ENCODE peak calls at places on chromosomes 6 and 20, in eight cellular contexts. One of them, this sample, is unnamed.

GRCh38 chr6:105794263-105794662 is 291.9 kb upstream of the PRDM1 start:
- DNase-seq in fibroblast of mammary gland: no peak
- DNase-seq in AG09319: no peak
- DNase-seq in foreskin fibroblast: no peak
- DNase-seq in left ventricle myocardium inferior: peak
- DNase-seq in RWPE1: no peak
- DNase-seq in glutamatergic neuron: no peak
- DNase-seq in B cell: no peak
- DNase-seq in this sample: peak

GRCh38 chr6:46042355-46042999 is 26.8 kb upstream of the CLIC5 start:
- DNase-seq in left ventricle myocardium inferior: peak
- DNase-seq in fibroblast of mammary gland: peak
- DNase-seq in B cell: no peak
- DNase-seq in AG09319: no peak
- DNase-seq in RWPE1: peak
- DNase-seq in glutamatergic neuron: no peak
- DNase-seq in foreskin fibroblast: no peak
- DNase-seq in this sample: no peak

GRCh38 chr6:33570806-33571636 is 9.1 kb downstream of the BAK1 start:
- DNase-seq in fibroblast of mammary gland: peak
- DNase-seq in foreskin fibroblast: peak
- DNase-seq in glutamatergic neuron: peak
- DNase-seq in RWPE1: peak
- DNase-seq in left ventricle myocardium inferior: peak
- DNase-seq in B cell: peak
- DNase-seq in AG09319: no peak
- DNase-seq in this sample: peak

GRCh38 chr6:74609857-74610256 is 596.0 kb downstream of the COL12A1 start:
- DNase-seq in glutamatergic neuron: no peak
- DNase-seq in RWPE1: no peak
- DNase-seq in B cell: no peak
- DNase-seq in foreskin fibroblast: no peak
- DNase-seq in left ventricle myocardium inferior: no peak
- DNase-seq in fibroblast of mammary gland: peak
- DNase-seq in AG09319: no peak
- DNase-seq in this sample: no peak

GRCh38 chr6:85360794-85361642 is 88.9 kb upstream of the NT5E start:
- DNase-seq in AG09319: peak
- DNase-seq in left ventricle myocardium inferior: no peak
- DNase-seq in fibroblast of mammary gland: peak
- DNase-seq in foreskin fibroblast: peak
- DNase-seq in B cell: no peak
- DNase-seq in RWPE1: peak
- DNase-seq in glutamatergic neuron: no peak
- DNase-seq in this sample: no peak

GRCh38 chr6:157405986-157406385 is 25.0 kb downstream of the ZDHHC14 start:
- DNase-seq in B cell: no peak
- DNase-seq in left ventricle myocardium inferior: no peak
- DNase-seq in glutamatergic neuron: no peak
- DNase-seq in AG09319: no peak
- DNase-seq in RWPE1: peak
- DNase-seq in fibroblast of mammary gland: peak
- DNase-seq in foreskin fibroblast: no peak
- DNase-seq in this sample: no peak

GRCh38 chr6:170202416-170203135 is 88.3 kb downstream of the DLL1 start:
- DNase-seq in AG09319: no peak
- DNase-seq in B cell: no peak
- DNase-seq in left ventricle myocardium inferior: no peak
- DNase-seq in RWPE1: no peak
- DNase-seq in fibroblast of mammary gland: no peak
- DNase-seq in glutamatergic neuron: no peak
- DNase-seq in foreskin fibroblast: no peak
- DNase-seq in this sample: no peak

GRCh38 chr6:12324741-12325140 is 34.6 kb downstream of the EDN1 start:
- DNase-seq in left ventricle myocardium inferior: no peak
- DNase-seq in AG09319: no peak
- DNase-seq in glutamatergic neuron: no peak
- DNase-seq in RWPE1: no peak
- DNase-seq in foreskin fibroblast: no peak
- DNase-seq in B cell: no peak
- DNase-seq in fibroblast of mammary gland: no peak
- DNase-seq in this sample: no peak

GRCh38 chr20:8303651-8304050 is 171.6 kb downstream of the PLCB1 start:
- DNase-seq in left ventricle myocardium inferior: no peak
- DNase-seq in fibroblast of mammary gland: no peak
- DNase-seq in foreskin fibroblast: no peak
- DNase-seq in B cell: no peak
- DNase-seq in RWPE1: no peak
- DNase-seq in AG09319: no peak
- DNase-seq in glutamatergic neuron: no peak
- DNase-seq in this sample: no peak

GRCh38 chr6:139763468-139764214 is 389.2 kb upstream of the CITED2 start:
- DNase-seq in left ventricle myocardium inferior: no peak
- DNase-seq in AG09319: no peak
- DNase-seq in glutamatergic neuron: no peak
- DNase-seq in foreskin fibroblast: no peak
- DNase-seq in B cell: no peak
- DNase-seq in RWPE1: no peak
- DNase-seq in fibroblast of mammary gland: peak
- DNase-seq in this sample: no peak

GRCh38 chr6:135901776-135902524 is 50.4 kb downstream of the PDE7B start:
- DNase-seq in RWPE1: no peak
- DNase-seq in left ventricle myocardium inferior: peak
- DNase-seq in foreskin fibroblast: peak
- DNase-seq in glutamatergic neuron: no peak
- DNase-seq in fibroblast of mammary gland: peak
- DNase-seq in B cell: no peak
- DNase-seq in AG09319: peak
- DNase-seq in this sample: no peak

GRCh38 chr6:114121913-114122662 is 151.1 kb upstream of the HDAC2 start:
- DNase-seq in glutamatergic neuron: no peak
- DNase-seq in B cell: no peak
- DNase-seq in AG09319: no peak
- DNase-seq in RWPE1: no peak
- DNase-seq in left ventricle myocardium inferior: no peak
- DNase-seq in foreskin fibroblast: no peak
- DNase-seq in fibroblast of mammary gland: no peak
- DNase-seq in this sample: no peak

GRCh38 chr6:137722749-137723272 is 144.2 kb upstream of the TNFAIP3 start:
- DNase-seq in AG09319: no peak
- DNase-seq in left ventricle myocardium inferior: no peak
- DNase-seq in foreskin fibroblast: no peak
- DNase-seq in RWPE1: no peak
- DNase-seq in B cell: no peak
- DNase-seq in glutamatergic neuron: no peak
- DNase-seq in fibroblast of mammary gland: no peak
- DNase-seq in this sample: no peak

GRCh38 chr6:29490552-29490951 is 2.8 kb upstream of the MAS1L start:
- DNase-seq in glutamatergic neuron: no peak
- DNase-seq in fibroblast of mammary gland: no peak
- DNase-seq in RWPE1: no peak
- DNase-seq in foreskin fibroblast: no peak
- DNase-seq in B cell: no peak
- DNase-seq in left ventricle myocardium inferior: no peak
- DNase-seq in AG09319: no peak
- DNase-seq in this sample: no peak

DNA sequence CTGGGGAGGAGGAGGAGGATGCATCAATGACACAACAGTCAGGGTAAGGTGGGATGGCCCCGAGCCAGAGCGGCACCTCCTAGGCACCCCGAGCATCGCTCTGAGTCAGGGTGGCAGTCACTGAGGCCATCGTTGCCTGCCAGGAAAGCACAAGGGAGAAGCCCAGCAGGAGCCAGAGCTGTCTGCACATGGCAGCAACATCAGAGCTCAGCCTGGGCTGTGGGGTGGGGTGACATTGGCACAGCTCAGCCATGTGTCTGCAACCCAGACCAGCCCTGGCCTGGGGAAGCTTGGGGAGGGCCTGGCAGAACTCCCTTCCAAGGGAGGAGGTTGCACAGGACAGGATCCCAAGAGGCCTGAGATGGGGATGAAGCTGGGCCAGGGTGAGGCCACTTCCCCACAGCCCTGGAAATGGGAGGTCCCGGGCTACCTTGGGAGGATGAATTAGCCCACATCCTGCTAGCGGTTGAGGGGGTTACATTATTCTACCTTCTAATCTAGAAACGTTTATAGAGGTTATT is 255.6 kb downstream of the MAFB start:
- DNase-seq in fibroblast of mammary gland: no peak
- DNase-seq in AG09319: no peak
- DNase-seq in glutamatergic neuron: no peak
- DNase-seq in foreskin fibroblast: no peak
- DNase-seq in B cell: no peak
- DNase-seq in RWPE1: no peak
- DNase-seq in left ventricle myocardium inferior: no peak
- DNase-seq in this sample: no peak
- TF ChIP-seq CTCF in fibroblast of mammary gland: no peak
- TF ChIP-seq CTCF in AG09319: no peak
- TF ChIP-seq CTCF in glutamatergic neuron: no peak
- TF ChIP-seq CTCF in foreskin fibroblast: no peak
- TF ChIP-seq CTCF in B cell: no peak
- TF ChIP-seq CTCF in RWPE1: no peak
- TF ChIP-seq CTCF in left ventricle myocardium inferior: no peak
- TF ChIP-seq CTCF in this sample: no peak

DNA sequence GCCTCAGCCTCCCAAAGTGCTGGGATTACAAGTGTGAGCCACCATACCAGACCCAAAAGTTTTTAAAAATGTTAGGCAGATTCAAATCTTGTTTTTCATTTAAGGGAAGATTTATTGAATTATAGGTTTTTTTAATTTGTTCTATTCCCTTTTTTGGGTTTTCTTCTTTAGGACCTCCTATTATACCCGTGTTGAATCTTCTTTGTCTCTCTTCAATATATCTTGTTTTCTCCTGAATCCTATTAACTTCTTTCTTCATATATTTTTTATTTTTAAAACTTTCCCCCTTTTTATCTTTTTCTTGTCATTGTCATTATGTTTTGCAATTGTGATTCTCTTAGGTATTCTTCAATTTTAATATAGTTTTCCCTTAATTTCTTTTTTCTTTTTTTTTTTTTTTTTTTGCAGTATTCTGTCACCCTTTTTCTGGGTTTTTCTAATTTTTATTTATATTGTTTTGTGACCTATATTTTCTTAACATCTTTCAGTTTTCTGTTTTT is 45.9 kb upstream of the NOP56 start:
- DNase-seq in foreskin fibroblast: no peak
- DNase-seq in left ventricle myocardium inferior: no peak
- DNase-seq in glutamatergic neuron: no peak
- DNase-seq in RWPE1: no peak
- DNase-seq in AG09319: no peak
- DNase-seq in B cell: no peak
- DNase-seq in fibroblast of mammary gland: no peak
- DNase-seq in this sample: no peak
- TF ChIP-seq CTCF in foreskin fibroblast: no peak
- TF ChIP-seq CTCF in left ventricle myocardium inferior: no peak
- TF ChIP-seq CTCF in glutamatergic neuron: no peak
- TF ChIP-seq CTCF in RWPE1: no peak
- TF ChIP-seq CTCF in AG09319: no peak
- TF ChIP-seq CTCF in B cell: no peak
- TF ChIP-seq CTCF in fibroblast of mammary gland: no peak
- TF ChIP-seq CTCF in this sample: no peak

DNA sequence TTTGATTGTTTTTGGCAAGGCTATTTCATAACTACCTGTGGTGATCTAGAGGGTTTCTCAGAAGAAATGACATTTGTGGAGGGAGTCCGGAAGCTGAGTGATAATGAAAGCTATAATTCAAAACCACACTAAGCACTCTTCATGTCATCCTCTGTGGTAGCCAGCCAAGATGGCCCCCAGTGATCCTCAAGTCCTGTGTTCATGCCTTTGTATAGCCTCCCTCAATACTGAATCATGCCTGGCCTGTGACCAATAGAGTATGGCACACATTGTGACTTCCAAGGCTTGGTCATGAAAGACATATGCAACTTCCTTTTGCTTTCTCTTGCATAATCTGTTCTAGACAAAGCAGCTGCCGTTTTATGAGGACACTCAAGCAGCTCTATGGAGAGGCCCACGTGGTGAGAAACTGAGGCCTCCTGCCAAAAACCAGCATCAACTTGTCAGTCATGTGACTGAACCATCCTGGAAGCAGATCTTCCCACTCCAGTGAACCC is 12.8 kb upstream of the DNAAF9 start:
- DNase-seq in fibroblast of mammary gland: peak
- DNase-seq in AG09319: no peak
- DNase-seq in glutamatergic neuron: no peak
- DNase-seq in foreskin fibroblast: peak
- DNase-seq in B cell: no peak
- DNase-seq in RWPE1: peak
- DNase-seq in left ventricle myocardium inferior: peak
- DNase-seq in this sample: peak
- TF ChIP-seq CTCF in fibroblast of mammary gland: no peak
- TF ChIP-seq CTCF in AG09319: no peak
- TF ChIP-seq CTCF in glutamatergic neuron: no peak
- TF ChIP-seq CTCF in foreskin fibroblast: no peak
- TF ChIP-seq CTCF in B cell: no peak
- TF ChIP-seq CTCF in RWPE1: no peak
- TF ChIP-seq CTCF in left ventricle myocardium inferior: no peak
- TF ChIP-seq CTCF in this sample: no peak

GRCh38 chr6:25377672-25378071 is 98.5 kb downstream of the CARMIL1 start:
- DNase-seq in B cell: no peak
- DNase-seq in glutamatergic neuron: no peak
- DNase-seq in fibroblast of mammary gland: no peak
- DNase-seq in RWPE1: no peak
- DNase-seq in foreskin fibroblast: no peak
- DNase-seq in left ventricle myocardium inferior: no peak
- DNase-seq in AG09319: no peak
- DNase-seq in this sample: no peak
- TF ChIP-seq CTCF in B cell: no peak
- TF ChIP-seq CTCF in glutamatergic neuron: no peak
- TF ChIP-seq CTCF in fibroblast of mammary gland: no peak
- TF ChIP-seq CTCF in RWPE1: no peak
- TF ChIP-seq CTCF in foreskin fibroblast: no peak
- TF ChIP-seq CTCF in left ventricle myocardium inferior: no peak
- TF ChIP-seq CTCF in AG09319: no peak
- TF ChIP-seq CTCF in this sample: no peak

GRCh38 chr6:144633886-144634285 is 348.8 kb downstream of the UTRN start:
- DNase-seq in fibroblast of mammary gland: no peak
- DNase-seq in B cell: no peak
- DNase-seq in foreskin fibroblast: no peak
- DNase-seq in AG09319: no peak
- DNase-seq in left ventricle myocardium inferior: no peak
- DNase-seq in RWPE1: no peak
- DNase-seq in glutamatergic neuron: no peak
- DNase-seq in this sample: no peak
- TF ChIP-seq CTCF in fibroblast of mammary gland: no peak
- TF ChIP-seq CTCF in B cell: no peak
- TF ChIP-seq CTCF in foreskin fibroblast: no peak
- TF ChIP-seq CTCF in AG09319: no peak
- TF ChIP-seq CTCF in left ventricle myocardium inferior: no peak
- TF ChIP-seq CTCF in RWPE1: no peak
- TF ChIP-seq CTCF in glutamatergic neuron: no peak
- TF ChIP-seq CTCF in this sample: no peak

This sample was measured in CD14-positive monocyte.